ENCODE peak calls at places on chromosomes 6 and 20, in six cellular contexts. L, W, E, Y, K and A are unnamed samples.

GRCh38 chr6:44712353-44713147 is 325.0 kb downstream of the CDC5L start:
- DNase-seq in L (no peak), E (no peak), W (no peak), Y (no peak), K (no peak), A (no peak)

GRCh38 chr20:50438986-50439407 is 71.2 kb upstream of the PTPN1 start:
- DNase-seq in W (no peak), E (peak; percentile 24), L (no peak), Y (peak; percentile 97), K (no peak), A (no peak)

GRCh38 chr6:131107166-131107565 is 28.1 kb upstream of the AKAP7 start:
- DNase-seq in W (no peak), E (peak; percentile 48), K (no peak), Y (no peak), L (no peak), A (no peak)

GRCh38 chr6:144488590-144488989 is 203.5 kb downstream of the UTRN start:
- DNase-seq in Y (no peak), K (no peak), W (no peak), E (no peak), L (no peak), A (no peak)

GRCh38 chr20:64142546-64142945 is 21.7 kb upstream of the MYT1 start:
- DNase-seq in Y (no peak), K (no peak), E (no peak), L (no peak), W (no peak), A (no peak)

GRCh38 chr6:97437087-97437486 is 154.1 kb upstream of the MMS22L start:
- DNase-seq in K (no peak), W (no peak), Y (peak; percentile 21), L (no peak), E (peak; percentile 7), A (no peak)

GRCh38 chr20:4234128-4234527 is 218.8 kb upstream of the RNF24 start:
- DNase-seq in E (no peak), K (no peak), Y (peak; percentile 56), W (no peak), L (peak; percentile 93), A (no peak)

GRCh38 chr6:148272084-148272483 is 70.6 kb upstream of the SASH1 start:
- DNase-seq in L (no peak), E (peak; percentile 94), Y (no peak), W (no peak), K (no peak), A (no peak)

GRCh38 chr6:64034840-64035656 is 399.4 kb downstream of the PHF3 start:
- DNase-seq in W (no peak), Y (peak; percentile 76), L (no peak), K (no peak), E (no peak), A (no peak)

GRCh38 chr6:85792278-85792677 is 149.6 kb upstream of the SYNCRIP start:
- DNase-seq in W (no peak), Y (no peak), L (no peak), E (no peak), K (no peak), A (no peak)

GRCh38 chr20:24653306-24653705 is 183.9 kb downstream of the SYNDIG1 start:
- DNase-seq in L (no peak), K (no peak), W (no peak), E (no peak), Y (no peak), A (no peak)

GRCh38 chr6:160337301-160337700 is 10.9 kb upstream of the SLC22A3 start:
- DNase-seq in K (no peak), W (no peak), E (no peak), Y (peak; percentile 59), L (no peak), A (no peak)

GRCh38 chr20:11473971-11474370 is 443.7 kb upstream of the BTBD3 start:
- DNase-seq in K (no peak), Y (no peak), W (no peak), L (no peak), E (no peak), A (no peak)

GRCh38 chr6:19736066-19736465 is 101.1 kb upstream of the ID4 start:
- DNase-seq in L (no peak), K (no peak), W (no peak), E (no peak), Y (no peak), A (no peak)

GRCh38 chr6:81362246-81362645 is 390.2 kb downstream of the TENT5A start:
- DNase-seq in Y (no peak), K (no peak), E (no peak), L (no peak), W (no peak), A (no peak)

GRCh38 chr6:138815797-138816528 is 20.1 kb downstream of the ECT2L start:
- DNase-seq in Y (peak; percentile 52), W (peak; percentile 71), L (no peak), K (no peak), E (peak; percentile 45), A (no peak)

GRCh38 chr6:82176616-82177015 is 70.9 kb downstream of the IBTK start:
- DNase-seq in W (no peak), K (no peak), Y (no peak), L (no peak), E (no peak), A (no peak)

GRCh38 chr20:57346477-57346876 is 4.6 kb upstream of the RAE1 start:
- DNase-seq in E (peak; percentile 64), Y (peak; percentile 64), K (peak; percentile 62), L (peak; percentile 91), W (peak; percentile 75), A (peak; percentile 57)

GRCh38 chr6:30543824-30544223 is 12.5 kb downstream of the GNL1 start:
- DNase-seq in W (no peak), L (no peak), K (no peak), E (no peak), Y (no peak), A (no peak)

GRCh38 chr6:2450546-2450945 is 205.1 kb upstream of the GMDS start:
- DNase-seq in W (no peak), K (no peak), Y (peak; percentile 42), L (peak; percentile 62), E (no peak), A (peak; percentile 49)

GRCh38 chr20:8078528-8078914 is 53.5 kb upstream of the PLCB1 start:
- DNase-seq in Y (no peak), K (no peak), E (no peak), W (no peak), L (no peak), A (no peak)

GRCh38 chr6:42729731-42730130 is 7.3 kb upstream of the PRPH2 start:
- DNase-seq in Y (no peak), W (no peak), E (no peak), K (no peak), L (no peak), A (no peak)

GRCh38 chr6:29887819-29888581 is 54.3 kb upstream of the HLA-A start:
- DNase-seq in W (no peak), L (peak; percentile 53), E (no peak), K (peak; percentile 84), Y (peak; percentile 42), A (peak; percentile 41)

GRCh38 chr6:86192123-86192522 is 549.4 kb upstream of the SYNCRIP start:
- DNase-seq in W (peak; percentile 36), Y (no peak), L (peak; percentile 28), E (no peak), K (no peak), A (no peak)

GRCh38 chr6:169908403-169908933 is 157.0 kb downstream of the ERMARD start:
- DNase-seq in E (no peak), Y (no peak), W (no peak), L (no peak), K (no peak), A (no peak)

GRCh38 chr6:112983741-112984221 is 636.7 kb downstream of the RFPL4B start:
- DNase-seq in Y (no peak), K (no peak), L (no peak), W (no peak), E (no peak), A (no peak)

GRCh38 chr20:32675223-32675975 is 1.7 kb upstream of the C20orf203 start:
- DNase-seq in E (no peak), W (no peak), K (no peak), Y (no peak), L (no peak), A (no peak)

GRCh38 chr6:77561768-77562314 is 91.0 kb upstream of the MEI4 start:
- DNase-seq in Y (no peak), W (no peak), E (no peak), L (no peak), K (no peak), A (no peak)

GRCh38 chr6:121503633-121504032 is 68.2 kb downstream of the GJA1 start:
- DNase-seq in L (no peak), Y (no peak), K (no peak), E (no peak), W (no peak), A (no peak)
- TF ChIP-seq CTCF in L (no peak), Y (no peak), K (no peak), E (no peak), W (no peak), A (no peak)

GRCh38 chr6:34143884-34144580 is 1.9 kb downstream of the GRM4 start:
- DNase-seq in K (peak; percentile 28), W (no peak), L (peak; percentile 34), E (no peak), Y (no peak), A (peak; percentile 34)
- TF ChIP-seq CTCF in K (no peak), W (no peak), L (no peak), E (peak; percentile 2), Y (no peak), A (no peak)

DNA sequence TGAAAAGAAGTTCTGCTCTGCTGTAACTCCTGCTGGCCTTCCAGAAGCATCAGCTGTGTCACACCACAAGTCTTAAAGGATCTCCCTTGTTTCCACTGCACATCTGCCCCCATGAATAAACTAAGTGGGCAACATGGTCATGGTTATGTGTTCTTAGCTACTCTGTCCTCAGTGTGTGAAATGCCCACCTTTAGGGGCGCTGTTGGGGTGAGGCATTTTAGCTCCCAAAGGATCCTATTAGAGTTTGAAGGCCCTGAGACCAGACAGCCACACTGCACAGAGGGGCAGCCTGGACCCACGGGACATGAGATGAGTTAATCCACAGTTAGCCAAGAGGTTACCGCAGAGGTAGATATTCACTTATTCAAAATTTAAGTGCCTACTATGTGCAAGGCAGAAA is 294.3 kb upstream of the QKI start:
- DNase-seq in K (no peak), W (no peak), E (no peak), L (no peak), Y (no peak), A (no peak)
- TF ChIP-seq CTCF in K (no peak), W (no peak), E (no peak), L (no peak), Y (no peak), A (no peak)

GRCh38 chr6:48933136-48933535 is 529.9 kb downstream of the MMUT start:
- DNase-seq in K (no peak), Y (no peak), W (no peak), L (no peak), E (no peak), A (no peak)

GRCh38 chr6:48928937-48929336 is 534.1 kb downstream of the MMUT start:
- DNase-seq in L (no peak), W (no peak), Y (no peak), K (no peak), E (no peak), A (no peak)
- TF ChIP-seq CTCF in L (no peak), W (no peak), Y (no peak), K (no peak), E (no peak), A (no peak)

GRCh38 chr20:38125157-38126056 is 39.7 kb downstream of the TGM2 start:
- DNase-seq in L (peak; percentile 49), W (no peak), K (no peak), E (no peak), Y (no peak), A (no peak)
- TF ChIP-seq CTCF in L (no peak), W (no peak), K (no peak), E (no peak), Y (no peak), A (no peak)